ENCODE peak calls at places on chromosomes 7 and 10, in eight cellular contexts. B is stimulated activated CD4-positive, alpha-beta T cell treated with anti-CD3 and anti-CD28 coated beads, TNF-alpha, amount 100 ng/mL, for 1 hour; W is H54; C is cardiac muscle cell; F is mesendoderm; K is fibroblast of the aortic adventitia; O is WTC11; P is chondrocyte. I is an unnamed sample.

GRCh38 chr7:36615877-36616276 is 108.4 kb downstream of the AOAH start:
- DNase-seq in B (no peak), W (no peak), C (no peak), F (no peak), K (no peak), O (peak; percentile 23), P (no peak), I (no peak)

GRCh38 chr7:65239707-65240352 is 133.8 kb upstream of the ZNF92 start:
- DNase-seq in B (no peak), W (no peak), C (peak; percentile 10), F (peak; percentile 67), K (no peak), O (peak; percentile 68), P (no peak), I (no peak)

GRCh38 chr10:13775786-13776780 is 189.3 kb downstream of the PRPF18 start:
- DNase-seq in B (no peak), W (peak; percentile 50), C (peak; percentile 83), F (no peak), K (peak; percentile 94), O (no peak), P (no peak), I (no peak)

GRCh38 chr7:121777672-121778071 is 95.3 kb upstream of the PTPRZ1 start:
- DNase-seq in B (no peak), W (no peak), C (no peak), F (no peak), K (no peak), O (no peak), P (no peak), I (no peak)

GRCh38 chr7:71019703-71020102 is 112.2 kb upstream of the GALNT17 start:
- DNase-seq in B (no peak), W (no peak), C (no peak), F (no peak), K (no peak), O (no peak), P (no peak), I (no peak)

GRCh38 chr7:134121632-134122139 is 5.5 kb upstream of the LRGUK start:
- DNase-seq in B (no peak), W (no peak), C (no peak), F (no peak), K (no peak), O (no peak), P (no peak), I (no peak)

GRCh38 chr7:28581351-28581750 is 169.0 kb downstream of the CREB5 start:
- DNase-seq in B (no peak), W (no peak), C (no peak), F (no peak), K (no peak), O (no peak), P (no peak), I (no peak)

GRCh38 chr7:118467381-118467780 is 242.9 kb downstream of the ANKRD7 start:
- DNase-seq in B (no peak), W (no peak), C (no peak), F (no peak), K (no peak), O (no peak), P (no peak), I (no peak)